ENCODE peak calls at places on chromosome 9, in six cellular contexts. G is SJSA1; O is stimulated activated CD4-positive, alpha-beta T cell treated with anti-CD3 and anti-CD28 coated beads, TNF-alpha, amount 100 ng/mL, for 4 hours; P is activated T-cell treated with anti-CD3 and anti-CD28 coated beads for 24 hours; Q is coronary artery; E is lower leg skin. I is an unnamed sample.

GRCh38 chr9:135060461-135061116 is 26.9 kb upstream of the OLFM1 start:
- DNase-seq in Q (peak; percentile 24), G (no peak), E (peak; percentile 79), O (no peak), P (no peak), I (no peak)

GRCh38 chr9:136187683-136188586 is 17.0 kb downstream of the LHX3 start:
- DNase-seq in E (no peak), Q (no peak), O (no peak), G (no peak), P (no peak), I (no peak)

GRCh38 chr9:137138701-137139467 is at the start of gene GRIN1:
- DNase-seq in P (no peak), G (no peak), O (no peak), Q (no peak), E (no peak), I (peak; percentile 86)

GRCh38 chr9:99825158-99826046 is 3.7 kb downstream of the NR4A3 start:
- DNase-seq in P (no peak), E (no peak), Q (no peak), O (no peak), G (no peak), I (no peak)

GRCh38 chr9:133950206-133950915 is 41.8 kb downstream of the VAV2 start:
- DNase-seq in P (no peak), Q (no peak), G (no peak), E (no peak), O (no peak), I (no peak)

GRCh38 chr9:134591082-134591571 is 50.5 kb upstream of the COL5A1 start:
- DNase-seq in E (peak; percentile 72), O (no peak), P (no peak), G (no peak), Q (peak; percentile 65), I (peak; percentile 77)

GRCh38 chr9:126874546-126875314 is 14.3 kb downstream of the ZBTB34 start:
- DNase-seq in P (no peak), Q (no peak), E (no peak), O (no peak), G (no peak), I (peak; percentile 4)

GRCh38 chr9:95087659-95088242 is 229.8 kb downstream of the FANCC start:
- DNase-seq in E (no peak), G (no peak), O (no peak), P (no peak), Q (no peak), I (no peak)

GRCh38 chr9:99859395-99859980 is 37.8 kb downstream of the NR4A3 start:
- DNase-seq in P (no peak), Q (no peak), E (no peak), O (no peak), G (no peak), I (no peak)

GRCh38 chr9:71769175-71770165 is 1.2 kb upstream of the CEMIP2 start:
- DNase-seq in E (peak; percentile 98), P (peak; percentile 46), O (peak; percentile 24), Q (peak; percentile 89), G (peak; percentile 51), I (no peak)

GRCh38 chr9:91214086-91214485 is 147.6 kb downstream of the AUH start:
- DNase-seq in E (no peak), G (no peak), P (no peak), Q (no peak), O (no peak), I (no peak)

GRCh38 chr9:99921875-99922710 is 15.6 kb downstream of the STX17 start:
- DNase-seq in G (no peak), Q (no peak), P (no peak), O (no peak), E (no peak), I (no peak)

GRCh38 chr9:132791699-132792240 is 86.3 kb downstream of the AK8 start:
- DNase-seq in P (no peak), Q (peak; percentile 28), E (peak; percentile 29), G (no peak), O (no peak), I (peak; percentile 70)

GRCh38 chr9:13688990-13689600 is 409.6 kb upstream of the MPDZ start:
- DNase-seq in P (no peak), Q (no peak), G (no peak), E (no peak), O (no peak), I (no peak)

GRCh38 chr9:129685220-129685932 is 19.9 kb downstream of the PRRX2 start:
- DNase-seq in O (no peak), E (no peak), G (peak; percentile 73), P (no peak), Q (no peak), I (no peak)

GRCh38 chr9:136397643-136398042 is 2.3 kb downstream of the SNAPC4 start:
- DNase-seq in G (no peak), Q (no peak), O (no peak), P (no peak), E (no peak), I (no peak)

GRCh38 chr9:136502196-136502595 is 19.4 kb upstream of the SEC16A start:
- DNase-seq in Q (no peak), O (no peak), G (no peak), P (no peak), E (no peak), I (no peak)

GRCh38 chr9:134698587-134699342 is 57.2 kb downstream of the COL5A1 start:
- DNase-seq in P (peak; percentile 27), Q (no peak), E (no peak), O (peak; percentile 17), G (peak; percentile 65), I (no peak)

GRCh38 chr9:4973246-4973645 is 11.8 kb upstream of the JAK2 start:
- DNase-seq in E (no peak), O (no peak), P (no peak), Q (no peak), G (no peak), I (no peak)

GRCh38 chr9:86983260-86984255 is 36.3 kb upstream of the GAS1 start:
- DNase-seq in E (no peak), G (no peak), Q (no peak), P (no peak), O (no peak), I (no peak)

GRCh38 chr9:71446499-71447411 is 321.6 kb downstream of the CEMIP2 start:
- DNase-seq in E (peak; percentile 86), Q (no peak), O (no peak), P (peak; percentile 14), G (peak; percentile 48), I (peak; percentile 89)

GRCh38 chr9:136586391-136586790 is 40.5 kb upstream of the NOTCH1 start:
- DNase-seq in G (no peak), P (no peak), E (no peak), Q (no peak), O (no peak), I (no peak)

GRCh38 chr9:87180361-87180760 is 233.1 kb upstream of the GAS1 start:
- DNase-seq in G (no peak), P (no peak), Q (no peak), O (no peak), E (no peak), I (no peak)

GRCh38 chr9:20356392-20357206 is 265.7 kb downstream of the MLLT3 start:
- DNase-seq in G (peak; percentile 66), Q (no peak), O (no peak), P (peak; percentile 45), E (no peak), I (peak; percentile 86)

GRCh38 chr9:95670122-95670521 is 153.4 kb upstream of the PTCH1 start:
- DNase-seq in O (no peak), G (no peak), Q (no peak), E (no peak), P (no peak), I (no peak)

GRCh38 chr9:110197330-110198187 is 10.4 kb downstream of the C9orf152 start:
- DNase-seq in E (no peak), P (no peak), O (no peak), G (no peak), Q (no peak), I (no peak)

GRCh38 chr9:136511670-136512592 is 29.1 kb upstream of the SEC16A start:
- DNase-seq in E (no peak), O (no peak), G (no peak), Q (no peak), P (no peak), I (no peak)

GRCh38 chr9:112174223-112174964 is 703 bp downstream of the SUSD1 start:
- DNase-seq in E (peak; percentile 89), Q (peak; percentile 82), O (peak; percentile 50), G (peak; percentile 87), P (peak; percentile 63), I (peak; percentile 84)

GRCh38 chr9:93128011-93128714 is 5.9 kb downstream of the NINJ1 start:
- DNase-seq in P (no peak), O (no peak), G (no peak), E (peak; percentile 80), Q (peak; percentile 73), I (no peak)

GRCh38 chr9:94300470-94301301 is 27.8 kb downstream of the NUTM2F start:
- DNase-seq in Q (no peak), G (no peak), E (no peak), O (no peak), P (no peak), I (no peak)

GRCh38 chr9:117555964-117556629 is 141.2 kb upstream of the ASTN2 start:
- DNase-seq in G (peak; percentile 61), E (no peak), P (peak; percentile 1), O (no peak), Q (no peak), I (no peak)

GRCh38 chr9:31776471-31776870 is 608.0 kb upstream of the ACO1 start:
- DNase-seq in Q (no peak), P (no peak), O (no peak), G (no peak), E (no peak), I (no peak)

GRCh38 chr9:127927457-127928231 is 2.9 kb downstream of the PIP5KL1 start:
- DNase-seq in G (no peak), E (no peak), P (peak; percentile 61), O (peak; percentile 51), Q (no peak), I (no peak)

GRCh38 chr9:34373749-34374148 is 2.9 kb downstream of the MYORG start:
- DNase-seq in Q (no peak), G (no peak), P (no peak), O (no peak), E (no peak), I (peak; percentile 56)

GRCh38 chr9:77417570-77417969 is 230.6 kb downstream of the GNA14 start:
- DNase-seq in P (no peak), E (peak; percentile 67), G (no peak), O (no peak), Q (no peak), I (no peak)

GRCh38 chr9:87119328-87119881 is 172.1 kb upstream of the GAS1 start:
- DNase-seq in O (no peak), E (no peak), Q (no peak), P (no peak), G (no peak), I (no peak)

GRCh38 chr9:75418518-75418917 is 330.2 kb downstream of the OSTF1 start:
- DNase-seq in G (no peak), P (no peak), E (no peak), Q (no peak), O (no peak), I (no peak)

GRCh38 chr9:107147134-107147533 is 135.9 kb upstream of the RAD23B start:
- DNase-seq in E (no peak), Q (no peak), G (no peak), P (no peak), O (no peak), I (no peak)

I was measured in osteocyte.